ENCODE peak calls at places on chromosome 12, in ten cellular contexts. Q is NAMALWA; L is HFF-Myc; K is NCI-H510A treated with DMSO at 0.1 percent for 48 hours; X is H4; J is CD8-positive, alpha-beta memory T cell; Z is NCI-H187 treated with DMSO at 0.1 percent for 48 hours; B is K562; Y is AG04450; D is EL. H is an unnamed sample.

GRCh38 chr12:68609955-68610434 is 704 bp upstream of the RAP1B start:
- DNase-seq in Q (peak; percentile 61), L (no peak), K (no peak), X (peak; percentile 18), J (no peak), Z (no peak), B (no peak), Y (no peak), D (peak; percentile 54), H (peak; percentile 44)

GRCh38 chr12:87413784-87414183 is 615.4 kb downstream of the C12orf50 start:
- DNase-seq in Q (no peak), L (no peak), K (no peak), X (no peak), J (no peak), Z (no peak), B (no peak), Y (no peak), D (peak; percentile 24), H (no peak)

GRCh38 chr12:9367828-9368227 is 159.6 kb upstream of the PZP start:
- DNase-seq in Q (no peak), L (no peak), K (no peak), X (no peak), J (no peak), Z (no peak), B (no peak), Y (no peak), D (no peak), H (no peak)

GRCh38 chr12:131102991-131103609 is 149.4 kb downstream of the ADGRD1 start:
- DNase-seq in Q (no peak), L (no peak), K (no peak), X (no peak), J (no peak), Z (no peak), B (no peak), Y (no peak), D (no peak), H (no peak)

GRCh38 chr12:14901228-14901562 is 15.5 kb upstream of the MGP start:
- DNase-seq in Q (peak; percentile 42), L (no peak), K (no peak), X (no peak), J (no peak), Z (no peak), B (no peak), Y (no peak), D (no peak), H (no peak)

GRCh38 chr12:83793616-83794015 is 1106.9 kb downstream of the TMTC2 start:
- DNase-seq in Q (no peak), L (no peak), K (no peak), X (no peak), J (no peak), Z (no peak), B (no peak), Y (no peak), D (no peak), H (no peak)

GRCh38 chr12:2017724-2018337 is 13.6 kb upstream of the DCP1B start:
- DNase-seq in Q (no peak), L (no peak), K (no peak), X (no peak), J (no peak), Z (no peak), B (no peak), Y (no peak), D (no peak), H (no peak)

GRCh38 chr12:107519906-107520859 is 165.4 kb upstream of the PWP1 start:
- DNase-seq in Q (no peak), L (no peak), K (no peak), X (no peak), J (no peak), Z (no peak), B (no peak), Y (no peak), D (no peak), H (no peak)

GRCh38 chr12:53004582-53004981 is 1.7 kb upstream of the EIF4B start:
- DNase-seq in Q (no peak), L (no peak), K (no peak), X (no peak), J (no peak), Z (no peak), B (no peak), Y (no peak), D (peak; percentile 30), H (no peak)

GRCh38 chr12:75505706-75506312 is 5.6 kb downstream of the KRR1 start:
- DNase-seq in Q (peak; percentile 56), L (no peak), K (peak; percentile 15), X (no peak), J (no peak), Z (no peak), B (no peak), Y (no peak), D (peak; percentile 19), H (no peak)

GRCh38 chr12:105418821-105419291 is 88.4 kb downstream of the C12orf75 start:
- DNase-seq in Q (no peak), L (peak; percentile 47), K (no peak), X (no peak), J (no peak), Z (no peak), B (no peak), Y (no peak), D (peak; percentile 87), H (no peak)

GRCh38 chr12:77488041-77488620 is 342.6 kb upstream of the NAV3 start:
- DNase-seq in Q (no peak), L (no peak), K (no peak), X (no peak), J (no peak), Z (no peak), B (no peak), Y (peak; percentile 13), D (peak; percentile 6), H (no peak)

GRCh38 chr12:14443531-14443930 is 78.0 kb downstream of the ATF7IP start:
- DNase-seq in Q (no peak), L (no peak), K (no peak), X (no peak), J (no peak), Z (no peak), B (no peak), Y (no peak), D (peak; percentile 7), H (no peak)

H was measured in activated naive CD4-positive, alpha-beta T cell treated with anti-CD3 and anti-CD28 coated beads, Interleukin-2, amount 10 ng/mL, durations not matched to agents 7 days and 5 days.